ENCODE peak calls at places on chromosomes 2 and 18, in six cellular contexts. N is astrocyte, W is HepG2, L is DND-41, G is GM23248, Z is fibroblast of lung. T is an unnamed sample.

GRCh38 chr2:12921321-12921720 is 204.6 kb downstream of the TRIB2 start:
- DNase-seq in G (no peak), N (no peak), W (no peak), Z (no peak), L (no peak), T (no peak)

GRCh38 chr2:182358601-182359000 is 68.2 kb downstream of the PDE1A start:
- DNase-seq in Z (no peak), L (no peak), W (no peak), N (no peak), G (no peak), T (no peak)

GRCh38 chr2:232886632-232887031 is 16.6 kb downstream of the SNORC start:
- DNase-seq in N (no peak), G (no peak), L (no peak), W (no peak), Z (no peak), T (no peak)

GRCh38 chr2:66428986-66429612 is 5.8 kb upstream of the MEIS1 start:
- DNase-seq in N (peak; percentile 38), G (peak; percentile 79), L (peak; percentile 30), W (peak; percentile 61), Z (peak; percentile 80), T (no peak)

GRCh38 chr2:125654226-125654625 is 1001.7 kb upstream of the GYPC start:
- DNase-seq in N (no peak), W (no peak), G (no peak), L (no peak), Z (no peak), T (no peak)

GRCh38 chr2:68716539-68716938 is 18.1 kb upstream of the ARHGAP25 start:
- DNase-seq in G (no peak), N (no peak), Z (no peak), L (no peak), W (no peak), T (no peak)

GRCh38 chr2:38376346-38376682 is 759 bp downstream of the ATL2 start:
- DNase-seq in L (no peak), Z (peak; percentile 71), N (peak; percentile 71), G (peak; percentile 88), W (peak; percentile 73), T (peak; percentile 67)

GRCh38 chr2:53397085-53397484 is 370.5 kb upstream of the CHAC2 start:
- DNase-seq in N (no peak), Z (no peak), L (no peak), W (no peak), G (no peak), T (no peak)

GRCh38 chr18:23283933-23284430 is 148.7 kb downstream of the CABLES1 start:
- DNase-seq in G (peak; percentile 67), W (peak; percentile 65), Z (peak; percentile 46), N (peak; percentile 69), L (no peak), T (peak; percentile 94)

GRCh38 chr2:218010116-218010837 is 7.5 kb upstream of the TNS1 start:
- DNase-seq in W (no peak), N (no peak), G (peak; percentile 78), L (no peak), Z (peak; percentile 51), T (no peak)

GRCh38 chr2:20415511-20415918 is 31.4 kb upstream of the RHOB start:
- DNase-seq in G (peak; percentile 49), N (no peak), W (no peak), L (no peak), Z (peak; percentile 52), T (no peak)

GRCh38 chr2:50098242-50098641 is 933.7 kb downstream of the NRXN1 start:
- DNase-seq in N (no peak), L (no peak), G (no peak), Z (no peak), W (no peak), T (no peak)

GRCh38 chr2:65429799-65430514 is 2.4 kb downstream of the SPRED2 start:
- DNase-seq in Z (no peak), N (no peak), L (no peak), W (no peak), G (peak; percentile 28), T (no peak)

GRCh38 chr2:147688252-147688651 is 156.6 kb upstream of the ACVR2A start:
- DNase-seq in G (no peak), N (peak; percentile 10), L (no peak), Z (no peak), W (no peak), T (no peak)

GRCh38 chr2:55097462-55098410 is 47.5 kb upstream of the RTN4 start:
- DNase-seq in N (peak; percentile 73), Z (peak; percentile 81), L (peak; percentile 59), W (no peak), G (peak; percentile 45), T (peak; percentile 33)

GRCh38 chr2:98601532-98602132 is 6.7 kb downstream of the COA5 start:
- DNase-seq in L (peak; percentile 23), N (peak; percentile 21), W (peak; percentile 69), Z (peak; percentile 41), G (peak; percentile 56), T (no peak)

GRCh38 chr2:63845866-63846265 is 4.2 kb downstream of the UGP2 start:
- DNase-seq in L (no peak), N (no peak), W (no peak), G (no peak), Z (no peak), T (no peak)
- H3K4me2 ChIP-seq in L (peak overlapping the region; percentile 69), N (no peak overlapping the region), W (peak overlapping the region; percentile 48), G (no peak overlapping the region), Z (no peak overlapping the region), T (no peak overlapping the region)

DNA sequence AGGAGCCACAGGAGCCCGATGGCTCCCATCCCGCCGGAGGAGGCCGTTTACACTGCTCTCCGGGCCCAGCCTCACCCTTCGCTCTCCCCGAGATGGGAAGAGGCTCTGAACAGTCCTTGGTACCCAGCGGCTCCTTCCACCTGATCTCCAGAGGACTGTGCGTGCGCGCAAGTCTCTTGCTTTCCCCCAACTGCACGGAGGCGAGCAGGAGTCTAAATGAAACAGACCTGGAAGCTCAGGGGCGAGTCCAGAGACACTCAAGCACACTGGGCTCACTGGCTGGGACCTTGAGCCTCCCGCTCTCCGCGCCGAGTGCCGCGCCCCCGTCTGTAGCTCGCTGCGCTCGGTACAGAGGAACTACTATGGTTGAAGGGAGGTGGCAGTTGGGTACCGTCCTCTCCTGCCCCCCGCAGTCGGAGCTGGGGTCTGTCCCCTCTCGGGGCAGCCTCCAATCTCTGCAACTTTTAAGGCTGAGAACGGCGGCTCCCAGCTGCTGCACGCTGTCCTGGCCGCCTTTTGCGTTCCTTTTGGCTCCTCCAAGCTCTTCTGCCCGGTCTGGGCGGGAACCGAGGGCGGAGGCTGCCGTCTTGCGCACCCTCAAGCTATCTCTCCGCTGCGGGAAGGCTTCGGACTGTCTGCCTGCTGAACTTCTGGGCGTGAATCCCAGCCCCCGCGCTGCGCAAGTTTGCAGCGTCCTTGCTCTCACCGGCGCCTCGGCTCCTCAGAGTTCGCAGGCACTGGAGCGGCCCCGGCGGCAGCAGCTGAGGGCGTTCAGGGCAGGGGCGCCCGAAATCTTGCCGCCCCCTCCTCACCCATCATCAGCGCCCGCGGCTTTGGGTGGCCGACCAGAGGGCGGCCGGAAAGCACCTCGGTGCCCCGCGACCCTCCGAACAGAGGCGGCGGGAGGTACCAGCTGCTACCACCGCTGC is 491 bp downstream of the ALK start:
- DNase-seq in Z (peak; percentile 1), G (peak; percentile 57), N (peak; percentile 13), L (no peak), W (no peak), T (no peak)
- TF ChIP-seq EZH2 in Z (peak; percentile 88), G (no peak), N (peak; percentile 69), L (no peak), W (no peak), T (no peak)

GRCh38 chr2:170423919-170424318 is 246.0 kb downstream of the MYO3B start:
- DNase-seq in L (no peak), Z (no peak), W (no peak), N (no peak), G (no peak), T (no peak)

GRCh38 chr2:170425291-170425751 is 247.4 kb downstream of the MYO3B start:
- DNase-seq in G (peak; percentile 72), W (peak; percentile 25), N (peak; percentile 11), L (no peak), Z (peak; percentile 77), T (no peak)

GRCh38 chr2:170421175-170421687 is 243.3 kb downstream of the MYO3B start:
- DNase-seq in L (no peak), G (no peak), N (no peak), Z (no peak), W (no peak), T (no peak)
- H3K4me2 ChIP-seq in L (no peak overlapping the region), G (no peak overlapping the region), N (no peak overlapping the region), Z (no peak overlapping the region), W (peak overlapping the region; percentile 38), T (no peak overlapping the region)

GRCh38 chr2:169478745-169479256 is 493 bp upstream of the BBS5 start:
- DNase-seq in G (no peak), N (no peak), W (no peak), L (no peak), Z (no peak), T (no peak)

GRCh38 chr2:169480079-169480465 is 778 bp downstream of the BBS5 start:
- DNase-seq in G (peak; percentile 61), W (no peak), N (no peak), Z (peak; percentile 22), L (no peak), T (no peak)

GRCh38 chr2:169476459-169476858 is 2.8 kb upstream of the BBS5 start:
- DNase-seq in W (peak; percentile 62), G (peak; percentile 19), L (no peak), Z (peak; percentile 15), N (peak; percentile 46), T (no peak)

GRCh38 chr2:169478339-169478738 is 955 bp upstream of the BBS5 start:
- DNase-seq in N (peak; percentile 27), G (peak; percentile 63), Z (peak; percentile 67), L (no peak), W (peak; percentile 28), T (no peak)

GRCh38 chr2:169479257-169480078 is at the start of gene BBS5:
- DNase-seq in N (peak; percentile 81), L (peak; percentile 82), Z (peak; percentile 88), G (peak; percentile 96), W (peak; percentile 64), T (peak; percentile 20)
- TF ChIP-seq EZH2 in N (no peak), L (no peak), Z (no peak), G (no peak), W (no peak), T (no peak)

DNA sequence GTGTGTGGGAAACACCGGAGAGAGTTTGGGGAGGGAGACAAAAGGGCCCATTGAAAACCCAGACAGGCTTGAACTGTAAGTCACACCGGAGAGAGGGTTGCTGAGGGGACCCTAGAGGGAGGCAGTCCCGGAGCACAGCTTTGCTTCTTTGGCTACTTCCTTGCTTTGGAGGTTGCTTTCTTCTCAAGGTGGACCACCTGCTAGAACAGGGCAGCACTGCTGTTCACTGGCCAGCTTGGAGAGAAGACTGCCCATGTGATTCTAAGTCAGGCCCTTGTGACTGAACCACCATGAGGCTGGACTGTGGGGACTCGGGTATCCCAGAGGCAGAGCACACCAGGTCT is 4.4 kb downstream of the ACTG2 start:
- DNase-seq in L (no peak), N (peak; percentile 8), G (no peak), W (no peak), Z (no peak), T (no peak)
- H3K4me2 ChIP-seq in L (peak overlapping the region; percentile 11), N (peak overlapping the region; percentile 77), G (peak overlapping the region; percentile 25), W (peak overlapping the region; percentile 36), Z (peak overlapping the region; percentile 69), T (no peak overlapping the region)